ENCODE peak calls at places on chromosomes 13 and 19, in five cellular contexts. I, L, A, M and C are unnamed samples.

GRCh38 chr13:40765602-40766001 is 5.4 kb downstream of the MRPS31 start:
- DNase-seq in I (no peak), L (no peak), A (no peak), M (no peak), C (no peak)

GRCh38 chr19:32373614-32374295 is 28.3 kb downstream of the ZNF507 start:
- DNase-seq in I (peak; percentile 27), L (no peak), A (peak; percentile 53), M (peak; percentile 80), C (no peak)

GRCh38 chr13:105920375-105920774 is 615.1 kb downstream of the EFNB2 start:
- DNase-seq in I (no peak), L (no peak), A (peak; percentile 34), M (no peak), C (no peak)

GRCh38 chr19:6692027-6692426 is 22.1 kb upstream of the TNFSF14 start:
- DNase-seq in I (no peak), L (no peak), A (no peak), M (no peak), C (peak; percentile 39)

GRCh38 chr13:93352616-93353015 is 126.0 kb downstream of the GPC6 start:
- DNase-seq in I (no peak), L (no peak), A (no peak), M (no peak), C (no peak)

GRCh38 chr13:83980322-83980721 is 98.0 kb upstream of the SLITRK1 start:
- DNase-seq in I (no peak), L (no peak), A (no peak), M (no peak), C (no peak)

GRCh38 chr19:51749979-51750378 is 1.7 kb downstream of the FPR1 start:
- DNase-seq in I (no peak), L (no peak), A (no peak), M (no peak), C (no peak)

GRCh38 chr13:31394491-31394890 is 194.7 kb downstream of the B3GLCT start:
- DNase-seq in I (no peak), L (no peak), A (no peak), M (no peak), C (no peak)

GRCh38 chr19:57664269-57665127 is 4.2 kb upstream of the ZSCAN4 start:
- DNase-seq in I (peak; percentile 31), L (peak; percentile 69), A (peak; percentile 42), M (peak; percentile 49), C (peak; percentile 33)

GRCh38 chr13:101536079-101536478 is 83.6 kb downstream of the ITGBL1 start:
- DNase-seq in I (no peak), L (no peak), A (no peak), M (no peak), C (no peak)
- TF ChIP-seq CTCF in I (no peak), L (no peak), A (no peak), M (no peak), C (no peak)

DNA sequence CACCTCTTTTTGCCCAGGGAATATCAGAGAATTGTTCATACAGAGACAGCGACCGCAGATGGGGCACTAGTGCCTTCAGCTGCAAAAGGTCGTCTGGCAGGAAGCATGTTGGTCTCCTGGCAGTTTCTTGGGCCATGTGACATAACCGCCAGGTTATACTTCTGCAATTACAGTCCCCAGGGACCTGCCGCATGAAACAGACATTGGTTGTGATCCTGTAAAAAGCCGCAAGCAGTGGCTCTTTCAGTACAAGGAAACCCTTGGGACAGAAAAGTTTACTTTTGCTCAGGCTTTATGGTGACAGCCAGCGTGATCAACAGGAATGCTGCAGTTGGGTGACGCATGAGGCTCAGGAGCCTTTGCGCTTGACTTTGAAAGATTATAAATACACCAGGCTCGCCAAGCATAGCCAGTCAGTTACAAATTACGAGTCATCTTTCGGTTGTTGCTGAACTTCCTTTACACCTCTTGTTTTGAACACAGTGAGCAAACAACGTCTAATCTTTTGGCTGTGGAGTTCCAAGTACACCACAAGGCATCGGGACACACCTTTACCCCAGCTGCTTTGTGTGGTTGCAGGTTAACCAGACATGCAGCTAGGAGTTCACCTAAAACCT is 50.5 kb upstream of the UBE2L5 start:
- DNase-seq in I (peak; percentile 71), L (no peak), A (peak; percentile 75), M (peak; percentile 32), C (no peak)
- H3K4me1 ChIP-seq in I (peaks cover 19% of the 10 kb centered on the region), L (peaks cover 8% of the 10 kb centered on the region), A (peaks cover 24% of the 10 kb centered on the region), M (peaks cover 15% of the 10 kb centered on the region), C (peaks cover 4% of the 10 kb centered on the region)

GRCh38 chr19:1592755-1593628 is at the start of gene MBD3:
- DNase-seq in I (peak; percentile 95), L (peak; percentile 96), A (peak; percentile 93), M (peak; percentile 93), C (peak; percentile 96)
- TF ChIP-seq CTCF in I (peak; percentile 38), L (no peak), A (no peak), M (no peak), C (no peak)

GRCh38 chr13:55087085-55087484 is 2053.6 kb upstream of the PRR20A start:
- DNase-seq in I (no peak), L (no peak), A (no peak), M (no peak), C (no peak)

GRCh38 chr13:55090612-55091011 is 2050.1 kb upstream of the PRR20A start:
- DNase-seq in I (no peak), L (no peak), A (no peak), M (no peak), C (no peak)

DNA sequence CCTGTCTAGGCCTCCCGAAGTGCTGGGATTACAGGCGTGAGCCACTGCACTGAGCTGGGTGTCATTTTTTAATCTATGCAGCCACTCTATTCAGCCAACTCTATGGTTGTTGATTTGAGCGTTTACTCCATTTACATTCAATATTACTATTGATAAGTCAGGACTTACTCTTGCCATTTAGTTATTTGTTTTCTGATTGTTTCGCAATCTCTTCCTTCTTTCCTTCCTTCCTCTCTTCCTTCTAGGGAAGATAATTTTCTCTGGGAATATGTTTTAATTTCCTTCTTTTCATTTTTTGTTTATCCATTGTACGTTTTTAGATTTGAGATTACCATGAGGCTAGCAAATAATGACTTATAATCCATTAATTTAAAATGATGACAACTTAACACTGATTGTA is 2056.0 kb downstream of the OLFM4 start:
- DNase-seq in I (no peak), L (no peak), A (no peak), M (no peak), C (no peak)
- H3K4me1 ChIP-seq in I (no peaks in the 10 kb centered on the region), L (no peaks in the 10 kb centered on the region), A (no peaks in the 10 kb centered on the region), M (no peaks in the 10 kb centered on the region), C (no peaks in the 10 kb centered on the region)

DNA sequence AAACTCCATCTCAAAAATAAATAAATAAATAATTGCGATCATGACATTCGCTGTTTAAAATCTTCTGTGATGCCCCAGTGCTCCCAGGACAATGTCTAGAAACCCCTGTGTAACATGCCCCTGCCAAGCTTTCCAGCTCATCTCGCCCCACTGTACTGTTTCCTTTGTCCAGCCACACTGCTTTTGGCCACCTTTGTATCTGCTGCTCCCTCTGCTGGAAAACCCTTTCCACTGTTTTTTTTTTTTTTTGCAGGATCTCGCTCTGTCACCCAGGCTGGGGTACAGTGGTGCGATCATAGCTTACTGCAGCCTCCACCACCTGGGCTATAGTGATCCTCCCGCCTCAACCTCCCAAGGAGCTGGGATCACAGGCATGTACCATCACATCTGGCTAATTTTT is 7.5 kb downstream of the PLAUR start:
- DNase-seq in I (no peak), L (no peak), A (no peak), M (no peak), C (no peak)
- TF ChIP-seq CTCF in I (peak; percentile 18), L (no peak), A (no peak), M (peak; percentile 45), C (peak; percentile 26)

GRCh38 chr13:44277459-44277858 is 96.2 kb upstream of the SERP2 start:
- DNase-seq in I (no peak), L (no peak), A (no peak), M (no peak), C (no peak)
- H3K4me1 ChIP-seq in I (peaks cover 17% of the 10 kb centered on the region), L (peaks cover 7% of the 10 kb centered on the region), A (peaks cover 3% of the 10 kb centered on the region), M (peaks cover 10% of the 10 kb centered on the region), C (no peaks in the 10 kb centered on the region)

DNA sequence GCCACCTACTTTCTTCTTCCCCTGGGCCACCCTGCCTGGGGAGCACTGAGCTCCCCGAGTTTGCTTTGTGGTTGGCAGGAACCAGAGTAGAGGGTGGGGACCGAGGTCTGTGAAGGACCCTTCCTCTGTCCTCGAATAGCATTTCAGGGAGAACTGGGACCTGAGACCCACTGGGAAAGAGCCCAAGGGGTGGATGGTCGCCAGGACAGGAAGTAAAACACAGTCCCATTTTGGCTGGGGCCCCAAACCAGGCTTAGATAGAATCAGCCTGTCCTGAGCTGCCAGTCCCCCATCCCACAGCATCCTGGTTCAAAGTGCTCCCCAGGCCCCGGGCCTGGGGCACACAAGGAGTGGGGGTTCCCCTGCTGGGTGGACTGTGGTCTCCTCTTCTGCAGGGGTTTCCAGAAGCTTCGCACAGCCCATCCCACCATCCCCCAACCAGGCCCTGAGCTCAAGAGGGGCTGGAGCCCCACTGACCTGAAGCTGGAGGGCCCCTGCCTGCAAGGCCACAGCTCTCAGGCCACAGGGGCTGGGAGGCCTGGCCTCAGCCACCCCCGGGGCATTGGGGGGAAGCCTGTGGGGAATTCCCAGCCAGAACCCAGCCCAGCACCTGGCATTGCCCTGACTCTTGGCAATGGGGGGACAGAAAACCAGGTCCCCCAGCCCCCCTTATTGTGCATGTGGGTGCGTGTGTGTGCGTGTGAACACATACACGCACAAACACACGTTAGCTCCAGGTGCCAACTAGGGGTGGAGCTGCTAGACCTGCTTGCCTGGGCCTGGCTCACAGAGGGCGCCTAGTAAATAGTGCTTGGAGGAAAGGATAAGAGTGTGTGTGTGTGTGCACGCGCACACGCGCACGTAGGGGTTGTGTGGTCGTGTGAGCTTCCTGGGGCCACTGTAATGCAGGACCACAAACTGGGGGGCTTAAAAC is 994 bp upstream of the MKNK2 start:
- DNase-seq in I (peak; percentile 77), L (peak; percentile 62), A (peak; percentile 80), M (no peak), C (peak; percentile 91)
- TF ChIP-seq CTCF in I (no peak), L (no peak), A (no peak), M (no peak), C (no peak)

DNA sequence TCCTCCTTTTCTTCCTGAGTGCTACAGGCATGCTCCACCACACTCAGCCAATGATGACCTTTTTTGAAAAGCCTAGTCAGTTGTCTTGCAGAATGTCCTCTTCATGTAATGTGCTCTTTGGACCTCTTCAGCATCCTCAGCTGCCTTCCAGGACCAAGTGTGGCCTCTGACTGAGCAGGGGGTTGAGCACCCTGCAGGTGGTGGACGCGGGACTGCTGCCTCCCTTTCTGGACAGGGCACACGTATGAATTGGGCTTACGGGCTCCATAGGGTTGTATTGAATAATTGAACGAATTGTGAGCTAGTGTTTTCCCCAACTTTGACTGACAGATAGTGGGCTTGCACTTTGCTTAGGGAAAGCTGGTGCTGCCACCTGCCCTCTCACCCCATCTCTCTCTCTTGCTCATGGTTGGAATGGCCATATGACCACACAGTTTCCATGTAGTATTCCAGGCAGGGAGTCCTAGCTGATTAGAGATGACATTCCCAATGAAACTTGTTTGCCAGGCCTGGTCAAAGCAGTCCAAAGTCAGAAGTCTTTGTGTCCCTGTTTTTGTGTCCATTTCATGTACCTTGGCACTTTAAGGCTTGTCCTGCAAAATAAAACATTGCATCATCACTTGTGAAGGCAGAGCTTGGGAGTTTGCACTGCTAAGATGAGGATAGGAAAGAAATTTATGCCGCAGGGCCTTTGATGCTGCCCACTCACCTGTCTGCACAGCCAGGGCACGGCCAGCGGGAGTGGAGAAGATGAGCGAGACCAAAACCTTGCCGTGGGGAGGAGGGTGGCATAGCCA is 76.3 kb upstream of the NPAS1 start:
- DNase-seq in I (no peak), L (no peak), A (no peak), M (no peak), C (peak; percentile 62)
- H3K4me1 ChIP-seq in I (peaks cover 33% of the 10 kb centered on the region), L (peaks cover 8% of the 10 kb centered on the region), A (peaks cover 40% of the 10 kb centered on the region), M (peaks cover 16% of the 10 kb centered on the region), C (peaks cover 21% of the 10 kb centered on the region)